ENCODE peak calls at places on chromosomes 3 and 15, in seven cellular contexts. U is WTC11, Q is A549, N is epithelial cell of esophagus, Z is fibroblast of lung, R is B cell, F is GM23338. D is an unnamed sample.

GRCh38 chr15:56871180-56871579 is 47.3 kb upstream of the TCF12 start:
- DNase-seq in N (peak), Q (peak), R (no peak), Z (peak), U (no peak), F (peak), D (no peak)

GRCh38 chr15:37056168-37056893 is 44.0 kb downstream of the MEIS2 start:
- DNase-seq in Q (no peak), U (no peak), Z (peak), R (no peak), F (peak), N (peak), D (no peak)

GRCh38 chr3:49805884-49806701 is 3.0 kb downstream of the INKA1 start:
- DNase-seq in Z (no peak), Q (no peak), F (peak), U (peak), R (peak), N (no peak), D (peak)

GRCh38 chr15:43878466-43878865 is 51.7 kb downstream of the WDR76 start:
- DNase-seq in N (no peak), R (no peak), U (no peak), Q (no peak), F (no peak), Z (no peak), D (no peak)

GRCh38 chr3:112083239-112083638 is 3.0 kb upstream of the C3orf52 start:
- DNase-seq in U (no peak), R (no peak), F (no peak), Q (no peak), Z (no peak), N (no peak), D (no peak)

GRCh38 chr15:70416851-70417250 is 319.1 kb upstream of the TLE3 start:
- DNase-seq in Z (peak), U (no peak), F (no peak), R (no peak), Q (no peak), N (no peak), D (no peak)

GRCh38 chr15:29825205-29825604 is 2.9 kb upstream of the TJP1 start:
- DNase-seq in N (no peak), Z (peak), Q (no peak), R (no peak), U (no peak), F (no peak), D (no peak)

GRCh38 chr3:180855364-180855763 is 57.1 kb upstream of the FXR1 start:
- DNase-seq in U (peak), Z (peak), Q (peak), N (peak), F (peak), R (no peak), D (no peak)

GRCh38 chr3:152160350-152161011 is 108.2 kb upstream of the MBNL1 start:
- DNase-seq in R (no peak), U (no peak), F (no peak), Q (no peak), Z (no peak), N (no peak), D (no peak)

GRCh38 chr15:91524534-91524933 is 329.0 kb upstream of the SLCO3A1 start:
- DNase-seq in N (no peak), Q (no peak), F (no peak), U (no peak), R (no peak), Z (no peak), D (no peak)

GRCh38 chr15:31325432-31325975 is 1.1 kb upstream of the KLF13 start:
- DNase-seq in U (peak), Q (no peak), F (peak), Z (peak), N (peak), R (peak), D (peak)

GRCh38 chr3:102180291-102180931 is 254.4 kb upstream of the ZPLD1 start:
- DNase-seq in N (peak), R (no peak), U (no peak), Z (peak), Q (peak), F (no peak), D (no peak)

GRCh38 chr15:100902436-100903190 is 16.5 kb upstream of the LRRK1 start:
- DNase-seq in R (no peak), F (no peak), U (no peak), Q (no peak), Z (peak), N (peak), D (no peak)

GRCh38 chr3:57046120-57046519 is 14.3 kb upstream of the SPATA12 start:
- DNase-seq in F (no peak), N (no peak), U (no peak), R (no peak), Q (no peak), Z (no peak), D (no peak)

GRCh38 chr15:90883971-90884718 is at the start of gene FES:
- DNase-seq in Q (no peak), U (peak), Z (peak), N (no peak), F (peak), R (peak), D (peak)

GRCh38 chr3:25836579-25836978 is 46.7 kb downstream of the OXSM start:
- DNase-seq in R (no peak), F (no peak), Z (no peak), U (no peak), Q (no peak), N (no peak), D (no peak)

GRCh38 chr15:40921949-40922607 is 7.1 kb upstream of the DLL4 start:
- DNase-seq in F (no peak), R (no peak), Z (no peak), N (peak), Q (no peak), U (no peak), D (no peak)

GRCh38 chr3:11698326-11699082 is 54.8 kb upstream of the VGLL4 start:
- DNase-seq in R (no peak), F (no peak), Q (no peak), N (peak), Z (peak), U (no peak), D (no peak)

GRCh38 chr15:52503788-52504496 is 24.7 kb downstream of the MYO5A start:
- DNase-seq in Q (no peak), U (no peak), Z (peak), R (peak), F (no peak), N (peak), D (no peak)

GRCh38 chr3:13480340-13481318 is 523 bp downstream of the HDAC11 start:
- DNase-seq in F (peak), Q (no peak), U (peak), R (no peak), N (no peak), Z (peak), D (peak)

GRCh38 chr3:149658444-149659172 is 783 bp upstream of the WWTR1 start:
- DNase-seq in F (peak), N (peak), Q (no peak), U (peak), Z (peak), R (no peak), D (peak)

GRCh38 chr15:56249080-56249479 is 5.4 kb upstream of the RFX7 start:
- DNase-seq in R (no peak), N (peak), F (peak), Q (peak), U (no peak), Z (peak), D (peak)

GRCh38 chr3:55207744-55208143 is 279.4 kb downstream of the WNT5A start:
- DNase-seq in Q (no peak), U (no peak), F (no peak), R (no peak), Z (no peak), N (no peak), D (no peak)

GRCh38 chr3:123169492-123169929 is 32.2 kb upstream of the SEC22A start:
- DNase-seq in Q (peak), U (no peak), R (no peak), F (peak), Z (no peak), N (no peak), D (no peak)

GRCh38 chr3:32696523-32696922 is 11.5 kb downstream of the CNOT10 start:
- DNase-seq in F (no peak), R (no peak), U (no peak), Z (no peak), Q (no peak), N (no peak), D (no peak)

GRCh38 chr3:35529337-35529736 is 110.0 kb upstream of the ARPP21 start:
- DNase-seq in Q (no peak), F (no peak), U (no peak), R (no peak), Z (no peak), N (no peak), D (no peak)

GRCh38 chr3:177674186-177674585 is 476.9 kb upstream of the TBL1XR1 start:
- DNase-seq in Z (no peak), U (no peak), N (no peak), F (no peak), R (no peak), Q (no peak), D (no peak)

GRCh38 chr3:194251007-194251406 is 100.1 kb downstream of the CPN2 start:
- DNase-seq in F (no peak), N (no peak), U (no peak), Q (no peak), Z (no peak), R (no peak), D (no peak)

GRCh38 chr3:29156071-29156715 is 124.7 kb upstream of the RBMS3 start:
- DNase-seq in F (peak), R (no peak), Q (no peak), N (peak), U (peak), Z (peak), D (no peak)

GRCh38 chr3:169980055-169980454 is 13.4 kb downstream of the SEC62 start:
- DNase-seq in U (no peak), Z (peak), N (peak), F (no peak), Q (no peak), R (no peak), D (no peak)

DNA sequence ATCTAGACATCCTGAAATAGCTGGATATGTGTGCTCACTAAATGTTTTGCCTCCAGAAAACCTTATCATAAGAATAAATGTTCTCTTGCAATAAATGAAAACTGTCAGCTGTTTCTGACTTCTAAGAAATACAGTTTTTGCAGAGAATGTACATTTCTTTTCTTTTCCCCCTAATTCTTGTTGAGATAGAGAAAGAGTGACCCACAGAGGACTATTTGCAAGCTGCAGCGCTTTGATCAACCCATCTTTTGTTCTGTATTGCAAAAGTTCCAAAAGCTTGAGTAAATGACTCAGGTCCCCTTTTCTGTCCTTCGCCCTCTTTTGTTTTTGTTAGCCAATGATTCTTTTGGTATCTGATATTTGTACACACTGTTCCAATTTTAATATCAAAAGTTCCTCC is 141.9 kb downstream of the BBX start:
- DNase-seq in F (no peak), N (no peak), Z (no peak), R (no peak), Q (no peak), U (no peak), D (no peak)
- TF ChIP-seq CTCF in F (peak), N (no peak), Z (peak), R (no peak), Q (no peak), U (no peak), D (no peak)

GRCh38 chr15:98647026-98647773 is 1.1 kb upstream of the IGF1R start:
- DNase-seq in Z (peak), N (peak), R (peak), Q (peak), U (peak), F (peak), D (peak)
- TF ChIP-seq CTCF in Z (peak), N (no peak), R (peak), Q (peak), U (peak), F (peak), D (peak)

GRCh38 chr15:59168536-59168935 is 38.1 kb upstream of the LDHAL6B start:
- DNase-seq in N (peak), R (no peak), Q (no peak), U (no peak), F (no peak), Z (peak), D (no peak)
- TF ChIP-seq CTCF in N (no peak), R (no peak), Q (no peak), U (no peak), F (no peak), Z (no peak), D (no peak)

DNA sequence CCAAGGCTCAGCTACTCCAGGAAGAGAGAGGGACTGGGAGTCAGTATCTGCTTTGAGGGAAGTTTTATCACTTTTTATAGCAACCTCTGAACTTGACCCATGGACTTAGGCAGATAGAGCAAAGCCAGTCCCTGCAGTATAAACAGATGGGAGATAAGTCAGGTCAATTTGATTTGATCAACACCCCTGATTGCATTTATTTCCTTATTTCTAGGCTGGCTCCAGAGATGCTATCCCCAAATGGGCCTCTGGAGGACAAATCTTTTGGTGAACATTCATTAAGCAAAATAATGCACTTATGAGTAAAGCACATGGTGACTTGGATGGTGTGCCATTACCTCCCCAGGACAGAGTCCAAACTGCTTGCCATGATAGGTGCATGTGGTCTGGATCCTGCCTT is 8.9 kb upstream of the IDH3A start:
- DNase-seq in F (no peak), R (no peak), N (no peak), U (no peak), Z (no peak), Q (no peak), D (no peak)
- TF ChIP-seq CTCF in F (no peak), R (no peak), N (no peak), U (no peak), Z (no peak), Q (no peak), D (no peak)

GRCh38 chr3:198081421-198081844 is 121.4 kb downstream of the LMLN start:
- DNase-seq in U (peak), N (no peak), Z (no peak), R (peak), F (peak), Q (no peak), D (peak)

GRCh38 chr3:198076722-198077308 is 116.8 kb downstream of the LMLN start:
- DNase-seq in N (no peak), Z (no peak), Q (no peak), F (no peak), R (no peak), U (no peak), D (no peak)

GRCh38 chr3:198080521-198081384 is 120.7 kb downstream of the LMLN start:
- DNase-seq in R (peak), U (peak), Z (peak), F (peak), N (peak), Q (peak), D (peak)

GRCh38 chr3:198079771-198080520 is 119.9 kb downstream of the LMLN start:
- DNase-seq in U (peak), Q (peak), N (peak), F (peak), Z (peak), R (peak), D (peak)
- TF ChIP-seq CTCF in U (no peak), Q (no peak), N (no peak), F (peak), Z (no peak), R (no peak), D (no peak)